ENCODE peak calls at places on chromosomes 2 and 18, in eight cellular contexts. G, A, X, D, S, W, K and O are unnamed samples.

GRCh38 chr2:109279243-109279860 is 150.3 kb downstream of the SH3RF3 start:
- DNase-seq in D (no peak), A (no peak), X (no peak), K (peak), W (no peak), S (no peak), G (no peak), O (no peak)

GRCh38 chr2:97966545-97967215 is 29.1 kb downstream of the TMEM131 start:
- DNase-seq in S (no peak), G (no peak), X (no peak), W (no peak), K (no peak), A (no peak), D (no peak), O (no peak)

GRCh38 chr2:100520224-100520623 is 42.6 kb upstream of the PDCL3 start:
- DNase-seq in W (no peak), S (peak), D (no peak), K (no peak), G (no peak), A (no peak), X (no peak), O (peak)

GRCh38 chr18:10351221-10351795 is 103.1 kb upstream of the APCDD1 start:
- DNase-seq in W (no peak), X (no peak), K (no peak), G (no peak), D (no peak), A (no peak), S (no peak), O (peak)

GRCh38 chr2:236512902-236513433 is 56.7 kb upstream of the ACKR3 start:
- DNase-seq in X (peak), K (peak), G (peak), S (peak), A (peak), D (peak), W (peak), O (peak)

GRCh38 chr2:223959688-223960087 is 2.4 kb downstream of the MRPL44 start:
- DNase-seq in S (no peak), K (no peak), X (no peak), D (no peak), G (no peak), W (no peak), A (peak), O (peak)

GRCh38 chr2:8571286-8571791 is 110.5 kb upstream of the ID2 start:
- DNase-seq in W (no peak), D (no peak), A (no peak), G (no peak), X (no peak), K (no peak), S (no peak), O (no peak)

GRCh38 chr2:216498418-216499413 is at the start of gene RPL37A:
- DNase-seq in G (peak), X (peak), K (peak), A (peak), D (peak), W (peak), S (peak), O (peak)

GRCh38 chr2:100198461-100199230 is 56.3 kb upstream of the AFF3 start:
- DNase-seq in D (no peak), X (no peak), S (no peak), G (no peak), K (no peak), W (no peak), A (no peak), O (no peak)